ENCODE peak calls at places on chromosome 3, in four cellular contexts. P is uterus, I is NB4, E is stomach. B is an unnamed sample.

GRCh38 chr3:52277071-52277964 is 1.1 kb downstream of the WDR82 start:
- DNase-seq in P (peak), I (peak), E (peak), B (peak)

GRCh38 chr3:24220859-24221657 is 273.6 kb downstream of the THRB start:
- DNase-seq in P (peak), I (no peak), E (no peak), B (no peak)

GRCh38 chr3:45617430-45618080 is 23.0 kb downstream of the LIMD1 start:
- DNase-seq in P (no peak), I (no peak), E (peak), B (no peak)

GRCh38 chr3:115659253-115659652 is 35.9 kb downstream of the GAP43 start:
- DNase-seq in P (no peak), I (no peak), E (no peak), B (no peak)

GRCh38 chr3:171784937-171785336 is 25.3 kb downstream of the PLD1 start:
- DNase-seq in P (no peak), I (no peak), E (no peak), B (no peak)

GRCh38 chr3:5294360-5294759 is 106.9 kb downstream of the EDEM1 start:
- DNase-seq in P (no peak), I (no peak), E (no peak), B (no peak)

GRCh38 chr3:22937536-22937935 is 265.6 kb upstream of the UBE2E2 start:
- DNase-seq in P (no peak), I (no peak), E (no peak), B (no peak)

GRCh38 chr3:130939753-130940152 is 45.9 kb downstream of the ATP2C1 start:
- DNase-seq in P (no peak), I (no peak), E (no peak), B (no peak)

GRCh38 chr3:40901298-40901697 is 298.0 kb upstream of the CTNNB1 start:
- DNase-seq in P (no peak), I (no peak), E (no peak), B (no peak)

GRCh38 chr3:67648701-67649100 is 5.7 kb downstream of the SUCLG2 start:
- DNase-seq in P (no peak), I (peak), E (peak), B (no peak)

GRCh38 chr3:54243262-54243931 is 121.0 kb downstream of the CACNA2D3 start:
- DNase-seq in P (no peak), I (no peak), E (peak), B (no peak)

GRCh38 chr3:32733631-32734229 is 48.7 kb downstream of the CNOT10 start:
- DNase-seq in P (no peak), I (peak), E (no peak), B (no peak)

GRCh38 chr3:151315136-151315535 is 1.5 kb downstream of the GPR87 start:
- DNase-seq in P (no peak), I (no peak), E (no peak), B (no peak)

GRCh38 chr3:73236867-73237266 is 175.4 kb downstream of the EBLN2 start:
- DNase-seq in P (no peak), I (no peak), E (no peak), B (no peak)

GRCh38 chr3:194808709-194809108 is 123.0 kb downstream of the FAM43A start:
- DNase-seq in P (no peak), I (no peak), E (no peak), B (no peak)

GRCh38 chr3:159583662-159584061 is 405.0 kb upstream of the IL12A start:
- DNase-seq in P (no peak), I (no peak), E (no peak), B (no peak)

GRCh38 chr3:4976109-4976508 is 3.1 kb upstream of the BHLHE40 start:
- DNase-seq in P (peak), I (peak), E (peak), B (no peak)

GRCh38 chr3:64575211-64575844 is 112.5 kb downstream of the ADAMTS9 start:
- DNase-seq in P (no peak), I (peak), E (no peak), B (no peak)

GRCh38 chr3:58135712-58136543 is 74.8 kb downstream of the DNASE1L3 start:
- DNase-seq in P (no peak), I (no peak), E (no peak), B (no peak)

GRCh38 chr3:59115355-59116136 is 65.7 kb upstream of the CFAP20DC start:
- DNase-seq in P (no peak), I (no peak), E (no peak), B (no peak)

GRCh38 chr3:99532246-99532645 is 106.1 kb upstream of the COL8A1 start:
- DNase-seq in P (no peak), I (peak), E (peak), B (no peak)
- TF ChIP-seq POLR2A in P (no peak), I (no peak), E (no peak), B (no peak)

GRCh38 chr3:169939320-169939719 is 27.3 kb upstream of the SEC62 start:
- DNase-seq in P (no peak), I (no peak), E (no peak), B (no peak)
- TF ChIP-seq POLR2A in P (no peak), I (no peak), E (no peak), B (no peak)

GRCh38 chr3:125498630-125499029 is 21.4 kb downstream of the SNX4 start:
- DNase-seq in P (no peak), I (no peak), E (no peak), B (no peak)

DNA sequence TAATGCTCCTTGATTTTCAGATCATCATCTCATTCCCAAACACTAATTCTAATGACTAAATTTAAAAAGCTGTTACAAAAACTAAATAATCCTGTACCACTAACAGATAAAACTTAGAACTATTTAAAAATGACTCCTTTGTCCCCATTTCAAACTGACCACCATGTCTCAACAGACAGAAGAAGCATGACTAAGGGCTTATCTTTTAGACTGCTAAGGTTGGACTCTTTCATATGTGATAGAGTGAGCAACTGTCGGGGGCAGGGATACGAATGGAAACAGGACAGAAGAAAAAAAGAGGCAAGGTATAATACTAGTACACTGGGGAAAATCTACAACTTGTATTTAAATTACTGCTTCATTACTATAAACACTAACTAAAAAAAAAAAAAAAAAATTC is 23.3 kb downstream of the SNX4 start:
- DNase-seq in P (no peak), I (no peak), E (no peak), B (no peak)
- TF ChIP-seq POLR2A in P (no peak), I (no peak), E (no peak), B (no peak)

DNA sequence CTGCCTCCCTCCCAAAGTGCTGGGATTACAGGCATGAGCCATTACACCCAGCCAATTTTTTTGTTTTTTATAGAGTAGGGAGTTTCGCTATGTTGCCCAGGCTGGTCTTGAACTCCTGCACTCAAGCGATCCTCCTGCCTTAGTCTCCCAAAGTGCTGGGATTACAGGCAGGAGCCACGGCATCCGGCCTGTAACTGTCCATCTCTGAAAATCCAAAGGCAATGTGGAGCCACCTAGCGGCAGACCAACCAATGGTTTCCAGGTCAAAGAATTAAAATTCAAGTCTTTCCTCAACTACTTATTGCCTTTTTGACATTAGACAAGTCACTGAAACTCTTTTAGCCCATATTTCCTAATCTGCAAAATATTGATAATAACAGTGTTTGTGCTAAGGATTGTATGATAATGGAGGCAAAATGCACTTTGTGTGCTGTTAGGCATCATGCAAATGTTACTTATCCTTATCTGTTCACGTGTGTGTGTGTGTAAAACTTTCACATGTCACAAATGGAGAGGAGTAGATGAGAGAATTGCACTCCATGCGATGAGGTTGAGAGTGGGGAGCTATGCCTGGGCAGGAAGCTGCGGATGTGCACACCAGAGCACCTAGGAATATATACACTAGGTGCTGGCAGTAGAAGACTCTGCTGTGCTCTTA is 48.7 kb downstream of the COL8A1 start:
- DNase-seq in P (peak), I (peak), E (peak), B (peak)
- TF ChIP-seq POLR2A in P (no peak), I (no peak), E (no peak), B (no peak)

GRCh38 chr3:196662711-196663571 is 23.4 kb downstream of the NRROS start:
- DNase-seq in P (no peak), I (no peak), E (no peak), B (no peak)

GRCh38 chr3:196661400-196661799 is 21.9 kb downstream of the NRROS start:
- DNase-seq in P (no peak), I (no peak), E (no peak), B (no peak)

GRCh38 chr3:196662033-196662432 is 22.5 kb downstream of the NRROS start:
- DNase-seq in P (no peak), I (no peak), E (no peak), B (no peak)

GRCh38 chr3:196659901-196660351 is 20.4 kb downstream of the NRROS start:
- DNase-seq in P (no peak), I (no peak), E (no peak), B (no peak)

DNA sequence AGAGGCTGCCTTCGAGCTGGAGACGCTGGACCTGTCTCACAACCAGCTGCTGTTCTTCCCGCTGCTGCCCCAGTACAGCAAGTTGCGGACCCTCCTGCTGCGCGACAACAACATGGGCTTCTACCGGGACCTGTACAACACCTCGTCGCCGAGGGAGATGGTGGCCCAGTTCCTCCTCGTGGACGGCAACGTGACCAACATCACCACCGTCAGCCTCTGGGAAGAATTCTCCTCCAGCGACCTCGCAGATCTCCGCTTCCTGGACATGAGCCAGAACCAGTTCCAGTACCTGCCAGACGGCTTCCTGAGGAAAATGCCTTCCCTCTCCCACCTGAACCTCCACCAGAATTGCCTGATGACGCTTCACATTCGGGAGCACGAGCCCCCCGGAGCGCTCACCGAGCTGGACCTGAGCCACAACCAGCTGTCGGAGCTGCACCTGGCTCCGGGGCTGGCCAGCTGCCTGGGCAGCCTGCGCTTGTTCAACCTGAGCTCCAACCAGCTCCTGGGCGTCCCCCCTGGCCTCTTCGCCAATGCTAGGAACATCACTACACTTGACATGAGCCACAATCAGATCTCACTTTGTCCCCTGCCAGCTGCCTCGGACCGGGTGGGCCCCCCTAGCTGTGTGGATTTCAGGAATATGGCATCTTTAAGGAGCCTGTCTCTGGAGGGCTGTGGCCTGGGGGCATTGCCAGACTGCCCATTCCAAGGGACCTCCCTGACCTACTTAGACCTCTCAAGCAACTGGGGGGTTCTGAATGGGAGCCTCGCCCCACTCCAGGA is 21.1 kb downstream of the NRROS start:
- DNase-seq in P (no peak), I (no peak), E (peak), B (no peak)
- TF ChIP-seq POLR2A in P (no peak), I (no peak), E (no peak), B (no peak)

GRCh38 chr3:50674349-50675178 is at the start of gene DOCK3:
- DNase-seq in P (no peak), I (peak), E (peak), B (no peak)
- TF ChIP-seq POLR2A in P (no peak), I (no peak), E (no peak), B (no peak)

GRCh38 chr3:50316657-50317242 is 5.8 kb downstream of the HYAL2 start:
- DNase-seq in P (peak), I (peak), E (peak), B (no peak)
- TF ChIP-seq POLR2A in P (no peak), I (no peak), E (no peak), B (no peak)

GRCh38 chr3:196611761-196612483 is 27.6 kb upstream of the NRROS start:
- DNase-seq in P (no peak), I (peak), E (no peak), B (no peak)
- TF ChIP-seq POLR2A in P (no peak), I (peak), E (no peak), B (no peak)

DNA sequence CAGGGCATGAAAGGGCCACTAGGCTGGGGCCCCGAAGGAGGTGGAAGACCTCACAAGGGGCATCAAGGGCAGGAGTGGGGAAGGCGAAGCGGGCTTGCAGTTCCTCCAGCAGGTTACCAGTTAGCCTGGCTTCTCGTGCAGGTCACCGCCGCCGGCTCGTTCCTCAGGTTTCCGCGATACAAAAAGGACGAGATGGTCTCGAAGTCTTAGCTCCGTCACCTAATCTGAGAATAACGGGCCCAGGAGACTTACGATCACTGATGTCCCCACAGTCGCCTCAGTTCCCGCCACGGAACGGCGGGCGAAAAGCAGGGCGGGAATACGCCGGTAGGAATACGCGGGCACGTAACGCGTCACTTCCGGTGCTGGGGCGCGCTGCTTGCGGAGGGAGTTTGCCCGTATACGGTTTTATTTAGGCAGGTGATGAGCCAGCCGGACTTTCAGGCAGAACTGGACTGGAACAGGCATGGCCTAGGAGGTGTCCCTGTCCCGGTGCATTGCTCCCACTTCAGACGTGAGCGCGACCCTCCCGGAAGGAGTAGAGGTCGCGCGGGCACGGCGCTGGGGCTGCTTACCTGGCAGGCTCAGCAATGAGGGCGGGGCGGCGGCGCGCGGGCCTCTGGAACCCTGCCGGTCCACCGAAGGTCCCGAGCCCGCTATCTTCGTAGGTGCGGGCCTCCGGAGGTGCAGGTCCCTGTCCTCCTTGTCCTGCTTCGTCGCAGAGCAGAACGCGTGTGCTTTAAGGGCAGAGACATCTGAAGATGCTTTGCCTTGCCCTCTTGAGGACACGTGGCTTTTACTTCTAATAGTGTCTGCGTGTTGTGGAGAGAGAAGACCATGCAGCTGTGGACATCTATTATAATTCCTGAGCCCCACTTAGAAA is at the start of gene RFC4:
- DNase-seq in P (peak), I (peak), E (peak), B (peak)
- TF ChIP-seq POLR2A in P (no peak), I (peak), E (no peak), B (no peak)

DNA sequence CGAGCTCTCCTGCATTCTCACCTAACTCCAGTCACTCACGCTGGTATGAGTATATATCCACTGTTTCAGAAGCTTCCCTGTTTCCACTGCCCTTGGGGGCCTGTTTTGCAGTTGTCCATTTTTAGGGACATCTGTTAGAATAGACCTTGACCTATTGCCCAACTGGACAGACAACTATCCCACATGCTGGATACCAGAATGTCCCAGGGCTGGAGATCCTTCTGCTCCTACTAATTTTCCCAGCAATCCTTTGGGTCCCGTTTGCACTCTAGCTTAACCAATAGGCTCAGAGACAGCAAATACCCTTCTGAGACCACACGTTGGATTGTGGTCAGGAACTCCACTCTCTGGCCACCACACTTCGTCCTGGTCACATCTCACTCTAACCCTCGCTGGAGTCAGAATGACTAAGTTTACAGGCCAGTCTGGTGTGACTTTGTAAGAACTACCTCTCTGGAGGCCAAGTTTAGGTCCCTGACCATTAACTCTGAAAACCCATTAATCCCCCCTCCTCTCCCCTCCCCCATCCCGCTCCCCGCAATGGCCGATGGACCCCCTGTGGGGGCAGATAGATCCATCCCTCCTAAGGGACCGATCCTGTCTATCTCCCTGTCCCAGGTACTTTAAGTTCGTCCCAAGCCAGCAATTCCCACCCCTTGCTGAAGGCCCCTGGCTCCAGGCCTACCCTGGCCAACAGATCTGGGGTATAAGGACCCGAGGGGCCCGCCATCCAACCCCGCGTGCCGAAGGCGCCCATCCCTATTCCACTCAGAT is 35.5 kb downstream of the HMCES start:
- DNase-seq in P (peak), I (peak), E (no peak), B (peak)
- TF ChIP-seq POLR2A in P (no peak), I (no peak), E (no peak), B (no peak)